ENCODE peak calls at places on chromosome 2, in four cellular contexts. H is astrocyte of the spinal cord, B is cardiac muscle cell, W is PC-9. K is an unnamed sample.

GRCh38 chr2:44936715-44937687 is 4.5 kb upstream of the SIX3 start:
- DNase-seq in W (no peak), B (no peak), H (no peak), K (no peak)

GRCh38 chr2:74833418-74834233 is at the start of gene HK2:
- DNase-seq in H (peak), B (peak), W (peak), K (peak)

GRCh38 chr2:62014102-62014501 is 108.6 kb downstream of the COMMD1 start:
- DNase-seq in B (peak), W (no peak), H (peak), K (peak)

GRCh38 chr2:85264471-85264870 is 63.3 kb downstream of the TGOLN2 start:
- DNase-seq in H (peak), W (no peak), B (peak), K (peak)

GRCh38 chr2:127511090-127511489 is 15.2 kb downstream of the IWS1 start:
- DNase-seq in B (no peak), W (no peak), H (no peak), K (no peak)

GRCh38 chr2:119649364-119649917 is 29.6 kb upstream of the TMEM177 start:
- DNase-seq in H (peak), B (no peak), W (peak), K (peak)

GRCh38 chr2:171723724-171724683 is 36.7 kb downstream of the DYNC1I2 start:
- DNase-seq in W (no peak), H (peak), B (peak), K (peak)

GRCh38 chr2:111534816-111535803 is 348.9 kb downstream of the ANAPC1 start:
- DNase-seq in H (peak), W (peak), B (no peak), K (peak)

GRCh38 chr2:9753665-9754531 is 89.4 kb upstream of the TAF1B start:
- DNase-seq in B (no peak), H (no peak), W (peak), K (no peak)

GRCh38 chr2:203164311-203164935 is 74.4 kb upstream of the CYP20A1 start:
- DNase-seq in B (no peak), W (no peak), H (no peak), K (no peak)

GRCh38 chr2:118249970-118250369 is 161.7 kb downstream of the INSIG2 start:
- DNase-seq in H (peak), B (no peak), W (no peak), K (no peak)

K was measured in endothelial cell of umbilical vein.